ENCODE peak calls at places on chromosome 7, in seven cellular contexts. L, R, X, Y, H, Z and K are unnamed samples.

GRCh38 chr7:112946350-112946749 is 140.3 kb downstream of the GPR85 start:
- DNase-seq in X (no peak), Y (no peak), L (no peak), Z (no peak), R (no peak), H (no peak), K (no peak)

GRCh38 chr7:78306631-78307030 is 508.1 kb downstream of the PHTF2 start:
- DNase-seq in L (no peak), R (no peak), Z (no peak), H (no peak), Y (no peak), X (no peak), K (no peak)

GRCh38 chr7:143305423-143306070 is 10.4 kb upstream of the CLCN1 start:
- DNase-seq in R (peak; percentile 86), L (peak; percentile 66), H (peak; percentile 78), Z (peak; percentile 83), Y (peak; percentile 75), X (no peak), K (peak; percentile 30)

GRCh38 chr7:92833024-92833765 is 3.2 kb downstream of the CDK6 start:
- DNase-seq in H (peak; percentile 90), X (no peak), Z (peak; percentile 91), Y (peak; percentile 90), L (peak; percentile 86), R (peak; percentile 88), K (peak; percentile 87)

GRCh38 chr7:25857376-25858067 is 294.5 kb upstream of the NFE2L3 start:
- DNase-seq in R (no peak), Y (no peak), L (no peak), H (peak; percentile 61), X (no peak), Z (no peak), K (no peak)

GRCh38 chr7:18760046-18760445 is 264.5 kb downstream of the HDAC9 start:
- DNase-seq in R (no peak), H (no peak), Z (no peak), Y (no peak), X (no peak), L (no peak), K (no peak)

GRCh38 chr7:95342029-95342428 is 17.7 kb upstream of the PON1 start:
- DNase-seq in H (no peak), Z (no peak), L (no peak), Y (no peak), X (no peak), R (no peak), K (no peak)

GRCh38 chr7:106589495-106589879 is 71.5 kb downstream of the CCDC71L start:
- DNase-seq in L (no peak), X (no peak), Y (no peak), H (no peak), Z (no peak), R (no peak), K (no peak)

GRCh38 chr7:41693150-41693997 is 9.5 kb downstream of the INHBA start:
- DNase-seq in X (no peak), H (no peak), Y (no peak), Z (no peak), R (peak; percentile 80), L (no peak), K (no peak)

GRCh38 chr7:220151-220841 is 27.9 kb downstream of the FAM20C start:
- DNase-seq in L (no peak), H (peak; percentile 44), Y (no peak), X (no peak), R (no peak), Z (no peak), K (no peak)

GRCh38 chr7:55481126-55481525 is 91.2 kb downstream of the VOPP1 start:
- DNase-seq in R (no peak), Z (no peak), X (no peak), H (no peak), L (no peak), Y (no peak), K (no peak)

GRCh38 chr7:73433924-73434700 is 534 bp downstream of the FZD9 start:
- DNase-seq in Y (peak; percentile 25), X (no peak), L (peak; percentile 19), H (no peak), Z (peak; percentile 43), R (no peak), K (peak; percentile 2)

GRCh38 chr7:8418627-8419245 is 14.7 kb upstream of the NXPH1 start:
- DNase-seq in X (no peak), R (no peak), Z (peak; percentile 80), H (peak; percentile 68), L (no peak), Y (peak; percentile 24), K (no peak)

GRCh38 chr7:26368542-26368941 is 76.9 kb downstream of the SNX10 start:
- DNase-seq in H (peak; percentile 16), R (no peak), X (no peak), Z (peak; percentile 4), L (no peak), Y (no peak), K (no peak)

GRCh38 chr7:118005021-118005420 is 131.8 kb upstream of the CTTNBP2 start:
- DNase-seq in Y (no peak), H (no peak), Z (no peak), L (no peak), X (no peak), R (no peak), K (no peak)

GRCh38 chr7:1536768-1537630 is 6.5 kb downstream of the MAFK start:
- DNase-seq in Y (no peak), R (peak; percentile 85), H (peak; percentile 98), L (no peak), Z (peak; percentile 16), X (no peak), K (no peak)

GRCh38 chr7:101705327-101705726 is 76.2 kb upstream of the MYL10 start:
- DNase-seq in H (no peak), Y (no peak), R (no peak), X (no peak), Z (no peak), L (no peak), K (no peak)

GRCh38 chr7:127708788-127709187 is 56.8 kb downstream of the SND1 start:
- DNase-seq in L (peak; percentile 53), Z (peak; percentile 91), R (peak; percentile 58), Y (peak; percentile 61), H (peak; percentile 79), X (peak; percentile 22), K (peak; percentile 53)

GRCh38 chr7:19690736-19691135 is 18.1 kb downstream of the POLR1F start:
- DNase-seq in H (no peak), L (no peak), R (no peak), Y (no peak), Z (no peak), X (no peak), K (no peak)

GRCh38 chr7:159010951-159011820 is 133.5 kb downstream of the VIPR2 start:
- DNase-seq in R (no peak), X (no peak), Y (no peak), H (no peak), L (no peak), Z (no peak), K (no peak)

GRCh38 chr7:2063562-2064360 is 169.0 kb downstream of the MAD1L1 start:
- DNase-seq in L (no peak), X (no peak), R (no peak), Z (peak; percentile 35), Y (no peak), H (peak; percentile 11), K (no peak)

GRCh38 chr7:14902589-14902963 is at the start of gene DGKB:
- DNase-seq in X (no peak), Y (no peak), Z (no peak), R (no peak), L (no peak), H (no peak), K (no peak)